ENCODE peak calls at places on chromosome 10, in five cellular contexts. N is H9, I is H1, Z is mesenchymal stem cell, Y is trophoblast cell. X is an unnamed sample.

GRCh38 chr10:129963831-129964501 is at the start of gene EBF3:
- DNase-seq in N (peak; percentile 86), I (no peak), Z (peak; percentile 78), Y (peak; percentile 58), X (peak; percentile 91)

GRCh38 chr10:6009159-6009558 is 31.8 kb upstream of the IL15RA start:
- DNase-seq in N (no peak), I (no peak), Z (peak; percentile 36), Y (peak; percentile 15), X (no peak)

GRCh38 chr10:122307669-122308486 is 36.8 kb downstream of the BTBD16 start:
- DNase-seq in N (no peak), I (no peak), Z (peak; percentile 95), Y (peak; percentile 82), X (no peak)

GRCh38 chr10:12730809-12731519 is 270.5 kb downstream of the CCDC3 start:
- DNase-seq in N (no peak), I (no peak), Z (peak; percentile 27), Y (no peak), X (no peak)

GRCh38 chr10:71623098-71623985 is 96.2 kb downstream of the C10orf105 start:
- DNase-seq in N (peak; percentile 66), I (no peak), Z (peak; percentile 44), Y (no peak), X (no peak)

GRCh38 chr10:49385939-49386922 is 9.7 kb downstream of the DRGX start:
- DNase-seq in N (peak; percentile 37), I (no peak), Z (no peak), Y (no peak), X (no peak)

GRCh38 chr10:33216661-33217427 is 117.6 kb downstream of the NRP1 start:
- DNase-seq in N (no peak), I (no peak), Z (peak; percentile 13), Y (peak; percentile 53), X (no peak)

GRCh38 chr10:103852189-103852711 is 3.1 kb downstream of the SH3PXD2A start:
- DNase-seq in N (no peak), I (no peak), Z (peak; percentile 97), Y (no peak), X (no peak)

GRCh38 chr10:102133373-102134195 is 744 bp downstream of the PPRC1 start:
- DNase-seq in N (no peak), I (no peak), Z (peak; percentile 85), Y (peak; percentile 78), X (peak; percentile 45)

GRCh38 chr10:73902351-73902750 is 8.6 kb upstream of the PLAU start:
- DNase-seq in N (no peak), I (no peak), Z (no peak), Y (no peak), X (no peak)

GRCh38 chr10:69269761-69270160 is 8.5 kb upstream of the HK1 start:
- DNase-seq in N (no peak), I (no peak), Z (peak; percentile 46), Y (peak; percentile 52), X (no peak)

GRCh38 chr10:3776796-3777571 is 8.0 kb downstream of the KLF6 start:
- DNase-seq in N (peak; percentile 10), I (no peak), Z (peak; percentile 89), Y (peak; percentile 97), X (no peak)

GRCh38 chr10:132632091-132632561 is 94.5 kb downstream of the INPP5A start:
- DNase-seq in N (no peak), I (no peak), Z (no peak), Y (no peak), X (no peak)

GRCh38 chr10:118238573-118239240 is 103.4 kb downstream of the FAM204A start:
- DNase-seq in N (no peak), I (no peak), Z (peak; percentile 8), Y (peak; percentile 59), X (no peak)

GRCh38 chr10:63464402-63465292 is 1.1 kb downstream of the JMJD1C start:
- DNase-seq in N (no peak), I (no peak), Z (no peak), Y (peak; percentile 44), X (no peak)

GRCh38 chr10:89887406-89887805 is 186.0 kb downstream of the KIF20B start:
- DNase-seq in N (no peak), I (no peak), Z (no peak), Y (no peak), X (no peak)

GRCh38 chr10:20954519-20954918 is 57.4 kb upstream of the NEBL start:
- DNase-seq in N (peak; percentile 95), I (peak; percentile 21), Z (peak; percentile 23), Y (no peak), X (peak; percentile 65)

GRCh38 chr10:7563770-7564169 is 103.0 kb downstream of the ITIH5 start:
- DNase-seq in N (no peak), I (no peak), Z (no peak), Y (no peak), X (no peak)

GRCh38 chr10:18205098-18205834 is 65.0 kb downstream of the CACNB2 start:
- DNase-seq in N (no peak), I (no peak), Z (no peak), Y (no peak), X (no peak)

GRCh38 chr10:2881720-2882459 is 185.5 kb upstream of the PFKP start:
- DNase-seq in N (no peak), I (no peak), Z (no peak), Y (no peak), X (no peak)

GRCh38 chr10:95758351-95759025 is 2.5 kb downstream of the ENTPD1 start:
- DNase-seq in N (no peak), I (no peak), Z (no peak), Y (no peak), X (no peak)

GRCh38 chr10:99685232-99686041 is 26.1 kb downstream of the ENTPD7 start:
- DNase-seq in N (no peak), I (no peak), Z (no peak), Y (peak; percentile 22), X (no peak)

GRCh38 chr10:5818048-5818331 is 4.8 kb upstream of the GDI2 start:
- DNase-seq in N (no peak), I (no peak), Z (no peak), Y (no peak), X (no peak)

DNA sequence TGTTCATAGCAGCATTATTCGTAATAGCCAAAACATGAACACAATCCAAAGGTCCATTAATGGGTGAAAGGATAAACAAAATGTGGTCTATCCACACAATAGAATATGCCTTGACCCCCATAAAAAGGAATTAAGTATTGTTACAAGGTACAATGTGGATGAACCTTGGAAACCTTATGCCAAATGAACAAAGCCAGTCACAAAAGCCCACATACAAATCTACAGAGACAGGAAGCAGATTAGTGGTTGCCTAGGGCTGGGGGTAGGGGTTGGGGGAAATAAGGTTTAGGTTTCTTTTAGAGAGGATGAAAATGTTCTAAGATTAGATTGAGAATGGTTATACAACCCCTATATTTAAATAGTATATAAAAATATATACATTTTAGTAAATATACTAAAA is 34.8 kb downstream of the PIP4K2A start:
- DNase-seq in N (no peak), I (no peak), Z (no peak), Y (no peak), X (no peak)
- H3K4me1 ChIP-seq in N (peaks cover 20% of the 10 kb centered on the region), I (peaks cover 18% of the 10 kb centered on the region), Z (peaks cover 18% of the 10 kb centered on the region), Y (peaks cover 23% of the 10 kb centered on the region), X (peaks cover 3% of the 10 kb centered on the region)

GRCh38 chr10:98416989-98417388 is 2.0 kb upstream of the PYROXD2 start:
- DNase-seq in N (no peak), I (no peak), Z (no peak), Y (no peak), X (no peak)

GRCh38 chr10:98414578-98414931 is 427 bp downstream of the PYROXD2 start:
- DNase-seq in N (no peak), I (no peak), Z (no peak), Y (peak; percentile 53), X (no peak)

GRCh38 chr10:98416589-98416988 is 1.6 kb upstream of the PYROXD2 start:
- DNase-seq in N (no peak), I (no peak), Z (no peak), Y (no peak), X (no peak)

GRCh38 chr10:98414932-98415709 is at the start of gene PYROXD2:
- DNase-seq in N (peak; percentile 94), I (peak; percentile 73), Z (peak; percentile 90), Y (peak; percentile 80), X (peak; percentile 42)

DNA sequence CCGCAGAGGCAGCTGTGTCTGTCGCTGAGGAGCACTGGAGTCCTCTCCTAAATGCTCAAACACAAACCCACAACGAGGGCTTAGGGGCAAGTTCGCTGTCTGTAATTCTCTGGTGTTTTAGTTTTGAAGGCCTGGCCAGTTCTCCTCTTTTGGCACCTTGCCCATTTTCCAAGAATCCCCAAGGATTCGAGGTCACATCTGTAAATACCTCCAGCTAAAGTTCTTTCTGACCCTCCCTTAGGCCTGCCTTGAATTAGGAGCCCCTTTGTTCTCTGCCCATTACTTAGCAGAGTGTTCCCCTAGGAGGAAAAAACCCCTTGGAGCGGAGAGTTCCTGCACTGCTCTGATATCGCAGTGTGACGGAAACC is 712 bp upstream of the PYROXD2 start:
- DNase-seq in N (no peak), I (no peak), Z (peak; percentile 35), Y (no peak), X (no peak)
- H2AK5ac ChIP-seq in N (no peak overlapping the region), I (no peak overlapping the region), Z (peak overlapping the region; percentile 75), Y (no peak overlapping the region), X (peak overlapping the region; percentile 2)

GRCh38 chr10:62092301-62092990 is 176.2 kb downstream of the RTKN2 start:
- DNase-seq in N (no peak), I (no peak), Z (no peak), Y (no peak), X (no peak)
- H2BK12ac ChIP-seq in N (no peak overlapping the region), I (no peak overlapping the region), Z (no peak overlapping the region), Y (peak overlapping the region; percentile 95), X (no peak overlapping the region)

GRCh38 chr10:123558651-123559050 is 107.5 kb upstream of the GPR26 start:
- DNase-seq in N (peak; percentile 40), I (no peak), Z (no peak), Y (no peak), X (no peak)
- H3K4me1 ChIP-seq in N (no peaks in the 10 kb centered on the region), I (peaks cover 6% of the 10 kb centered on the region), Z (no peaks in the 10 kb centered on the region), Y (peaks cover 8% of the 10 kb centered on the region), X (peaks cover 10% of the 10 kb centered on the region)

GRCh38 chr10:29426420-29426819 is 137.6 kb downstream of the LYZL1 start:
- DNase-seq in N (no peak), I (no peak), Z (no peak), Y (no peak), X (no peak)

GRCh38 chr10:29427667-29428066 is 138.8 kb downstream of the LYZL1 start:
- DNase-seq in N (no peak), I (no peak), Z (no peak), Y (no peak), X (no peak)

GRCh38 chr10:29430101-29430500 is 141.2 kb downstream of the LYZL1 start:
- DNase-seq in N (no peak), I (no peak), Z (no peak), Y (no peak), X (no peak)

GRCh38 chr10:29431711-29432110 is 142.8 kb downstream of the LYZL1 start:
- DNase-seq in N (no peak), I (no peak), Z (no peak), Y (no peak), X (no peak)

GRCh38 chr10:29428486-29428885 is 139.6 kb downstream of the LYZL1 start:
- DNase-seq in N (no peak), I (no peak), Z (no peak), Y (no peak), X (no peak)
- H2AK5ac ChIP-seq in N (no peak overlapping the region), I (no peak overlapping the region), Z (no peak overlapping the region), Y (no peak overlapping the region), X (no peak overlapping the region)

DNA sequence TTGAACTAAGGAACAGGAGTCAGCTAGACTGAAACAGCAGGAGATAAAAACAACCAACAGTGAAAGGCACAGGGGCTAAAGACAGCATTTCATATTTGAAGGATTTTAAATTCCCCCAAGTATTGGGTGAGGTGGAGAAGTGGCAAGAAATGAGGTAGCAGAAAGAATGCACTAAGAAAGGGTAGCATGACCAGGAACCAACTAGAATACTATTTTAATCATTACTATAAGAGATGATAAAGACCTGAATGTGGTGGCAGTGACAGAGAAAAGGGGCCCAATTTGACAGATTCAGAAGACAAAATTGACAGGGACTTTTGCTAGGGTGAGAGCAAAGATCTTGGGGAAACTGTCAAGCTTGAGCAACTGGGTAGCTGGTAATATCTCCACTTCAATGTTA is 94.9 kb downstream of the ARHGAP12 start:
- DNase-seq in N (no peak), I (no peak), Z (no peak), Y (no peak), X (no peak)
- H2BK12ac ChIP-seq in N (no peak overlapping the region), I (no peak overlapping the region), Z (no peak overlapping the region), Y (no peak overlapping the region), X (no peak overlapping the region)

X was measured in neuronal stem cell.